ENCODE peak calls at places on chromosomes 11 and 22, in five cellular contexts. F is CD4-positive, alpha-beta memory T cell; S is right lobe of liver; X is WERI-Rb-1; I is AG09309. U is an unnamed sample.

GRCh38 chr11:118658372-118659313 is 20.8 kb downstream of the TREH start:
- DNase-seq in S (no peak), X (no peak), F (no peak), I (no peak), U (no peak)

GRCh38 chr22:37235897-37236607 is 8.0 kb downstream of the RAC2 start:
- DNase-seq in I (no peak), S (no peak), F (no peak), X (no peak), U (no peak)

GRCh38 chr11:7694953-7695271 is 11.4 kb downstream of the OVCH2 start:
- DNase-seq in S (no peak), I (no peak), F (no peak), X (no peak), U (no peak)

GRCh38 chr22:18998998-18999397 is 62.9 kb upstream of the PRODH start:
- DNase-seq in S (no peak), X (no peak), F (no peak), I (no peak), U (no peak)

GRCh38 chr11:30917859-30918478 is 331.8 kb upstream of the MPPED2 start:
- DNase-seq in X (peak), F (no peak), S (no peak), I (no peak), U (no peak)

GRCh38 chr11:110130642-110131238 is 37.5 kb downstream of the ZC3H12C start:
- DNase-seq in X (no peak), I (no peak), S (no peak), F (no peak), U (peak)

GRCh38 chr11:71101606-71102005 is 150.8 kb downstream of the SHANK2 start:
- DNase-seq in X (no peak), I (no peak), S (no peak), F (no peak), U (no peak)

GRCh38 chr11:106625566-106625965 is 392.7 kb downstream of the GUCY1A2 start:
- DNase-seq in I (no peak), F (no peak), X (no peak), S (no peak), U (no peak)

GRCh38 chr11:65571940-65572339 is 398 bp upstream of the FAM89B start:
- DNase-seq in X (peak), I (no peak), S (no peak), F (no peak), U (no peak)

GRCh38 chr11:44564198-44564597 is 1.3 kb upstream of the CD82 start:
- DNase-seq in S (peak), I (no peak), F (no peak), X (no peak), U (no peak)

GRCh38 chr11:70212227-70212811 is 9.2 kb downstream of the FADD start:
- DNase-seq in X (no peak), I (no peak), S (no peak), F (no peak), U (no peak)

GRCh38 chr11:45079943-45080719 is 66.3 kb upstream of the PRDM11 start:
- DNase-seq in X (peak), F (peak), I (no peak), S (no peak), U (no peak)

GRCh38 chr11:45880772-45881570 is 4.5 kb upstream of the MAPK8IP1 start:
- DNase-seq in X (no peak), F (no peak), S (no peak), I (no peak), U (no peak)

GRCh38 chr22:29219881-29220670 is 14.4 kb downstream of the EMID1 start:
- DNase-seq in S (no peak), I (no peak), X (no peak), F (no peak), U (no peak)

GRCh38 chr11:43554148-43554473 is 126.4 kb upstream of the HSD17B12 start:
- DNase-seq in X (no peak), S (no peak), I (no peak), F (no peak), U (no peak)

GRCh38 chr22:32480238-32480637 is 5.6 kb downstream of the FBXO7 start:
- DNase-seq in S (no peak), F (no peak), X (no peak), I (no peak), U (no peak)

GRCh38 chr22:27108425-27109114 is 451.2 kb downstream of the MIAT start:
- DNase-seq in X (peak), I (no peak), F (no peak), S (no peak), U (no peak)

GRCh38 chr11:94550513-94550912 is 6.8 kb downstream of the FUT4 start:
- DNase-seq in X (no peak), I (no peak), S (no peak), F (no peak), U (no peak)

GRCh38 chr22:27534720-27535125 is 266.8 kb downstream of the MN1 start:
- DNase-seq in S (no peak), F (no peak), I (peak), X (no peak), U (no peak)

GRCh38 chr11:13210424-13210823 is 67.2 kb upstream of the BMAL1 start:
- DNase-seq in S (peak), F (no peak), I (peak), X (peak), U (no peak)

GRCh38 chr11:1855886-1856265 is 3.0 kb downstream of the LSP1 start:
- DNase-seq in F (no peak), I (no peak), X (no peak), S (no peak), U (no peak)

GRCh38 chr11:76632492-76632891 is 38.1 kb downstream of the LRRC32 start:
- DNase-seq in X (no peak), S (no peak), F (no peak), I (no peak), U (no peak)

GRCh38 chr11:115787302-115787701 is 283.1 kb upstream of the CADM1 start:
- DNase-seq in I (no peak), S (no peak), F (no peak), X (no peak), U (no peak)

GRCh38 chr22:19773470-19774040 is 13.0 kb downstream of the TBX1 start:
- DNase-seq in F (no peak), S (no peak), X (no peak), I (no peak), U (no peak)

GRCh38 chr11:71210861-71211260 is 41.5 kb downstream of the SHANK2 start:
- DNase-seq in I (no peak), S (peak), F (no peak), X (no peak), U (no peak)

GRCh38 chr11:46914363-46914762 is 4.0 kb downstream of the LRP4 start:
- DNase-seq in F (no peak), S (no peak), I (no peak), X (peak), U (no peak)

GRCh38 chr11:134499990-134500389 is 87.9 kb upstream of the B3GAT1 start:
- DNase-seq in X (no peak), S (no peak), F (no peak), I (no peak), U (no peak)

GRCh38 chr11:20131744-20132666 is 28.3 kb downstream of the DBX1 start:
- DNase-seq in F (no peak), X (peak), S (peak), I (no peak), U (peak)

GRCh38 chr11:91926967-91927366 is 297.7 kb upstream of the FAT3 start:
- DNase-seq in X (no peak), F (no peak), I (no peak), S (no peak), U (no peak)

GRCh38 chr11:27397619-27398412 is 34.8 kb upstream of the CCDC34 start:
- DNase-seq in X (peak), I (no peak), S (no peak), F (no peak), U (no peak)

GRCh38 chr11:65182258-65183170 is 786 bp downstream of the CAPN1 start:
- DNase-seq in X (peak), S (peak), F (peak), I (no peak), U (no peak)

GRCh38 chr11:12746593-12747097 is 72.4 kb downstream of the TEAD1 start:
- DNase-seq in S (no peak), X (no peak), F (no peak), I (no peak), U (no peak)

GRCh38 chr22:19046719-19047609 is 75.2 kb downstream of the DGCR2 start:
- DNase-seq in I (no peak), S (peak), F (no peak), X (no peak), U (no peak)

GRCh38 chr11:12272821-12273617 is 104.4 kb upstream of the PARVA start:
- DNase-seq in I (no peak), F (no peak), X (no peak), S (no peak), U (no peak)

GRCh38 chr11:12841946-12842630 is 167.0 kb upstream of the RASSF10 start:
- DNase-seq in I (peak), S (no peak), F (no peak), X (peak), U (no peak)

GRCh38 chr22:41801147-41801819 is 804 bp downstream of the CCDC134 start:
- DNase-seq in F (no peak), S (no peak), I (no peak), X (no peak), U (no peak)

GRCh38 chr11:3221408-3222002 is 2.9 kb upstream of the MRGPRG start:
- DNase-seq in F (no peak), S (peak), I (no peak), X (no peak), U (no peak)

GRCh38 chr11:16171882-16172281 is 184.5 kb downstream of the SOX6 start:
- DNase-seq in F (no peak), S (no peak), X (no peak), I (no peak), U (no peak)

GRCh38 chr22:39946571-39947407 is 13.4 kb upstream of the TMA7B start:
- DNase-seq in X (no peak), F (no peak), S (no peak), I (no peak), U (no peak)

DNA sequence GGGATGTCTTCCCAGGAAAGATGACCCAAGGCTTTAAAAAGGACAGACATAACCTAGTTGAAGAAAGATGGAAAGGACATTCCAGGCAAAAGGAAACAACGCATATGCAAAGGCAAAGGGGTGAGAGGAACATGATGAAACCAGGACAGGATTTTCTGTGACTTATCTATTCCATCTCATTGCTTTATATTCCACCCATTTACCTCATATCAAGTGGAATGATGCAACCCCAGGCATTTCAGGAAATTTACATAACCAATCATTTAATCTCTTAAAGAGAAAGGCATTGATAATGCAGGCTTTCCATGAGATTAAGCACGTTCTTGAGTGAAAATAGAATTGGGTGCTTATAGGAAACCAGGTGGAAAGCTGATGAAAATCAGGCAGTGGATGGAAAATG is 13.0 kb downstream of the FZD4 start:
- DNase-seq in S (no peak), F (no peak), I (no peak), X (no peak), U (no peak)
- H3K4me3 ChIP-seq in S (no peak), F (no peak), I (no peak), X (no peak), U (no peak)

GRCh38 chr11:802693-803466 is 2.2 kb downstream of the PIDD1 start:
- DNase-seq in S (no peak), F (no peak), X (no peak), I (no peak), U (no peak)
- H3K4me3 ChIP-seq in S (no peak), F (no peak), X (no peak), I (no peak), U (no peak)

DNA sequence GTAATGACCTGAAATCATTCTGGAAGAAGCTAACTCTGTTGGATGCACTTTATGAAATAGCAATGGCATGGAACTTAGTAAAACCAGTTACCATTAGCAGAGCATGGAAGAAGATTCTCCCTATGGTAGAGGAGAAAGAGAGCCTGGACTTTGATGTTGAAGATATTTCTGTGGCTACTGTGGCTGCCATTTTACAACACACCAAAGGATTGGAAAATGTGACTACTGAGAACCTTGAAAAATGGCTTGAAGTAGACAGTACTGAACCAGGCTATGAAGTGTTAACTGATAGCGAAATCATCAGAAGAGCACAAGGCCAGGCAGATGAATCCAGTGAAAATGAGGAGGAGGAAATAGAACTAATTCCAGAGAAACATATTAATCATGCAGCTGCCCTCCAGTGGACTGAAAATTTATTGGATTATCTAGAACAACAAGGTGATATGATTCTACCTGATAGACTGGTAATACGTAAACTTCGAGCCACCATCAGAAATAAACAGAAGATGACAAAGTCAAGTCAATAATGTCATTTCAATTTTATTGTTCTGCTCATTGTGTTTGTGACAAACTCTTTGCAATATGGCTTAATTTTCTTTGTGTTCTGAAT is 2.0 kb downstream of the JRKL start:
- DNase-seq in I (no peak), X (no peak), F (no peak), S (no peak), U (no peak)
- H3K4me3 ChIP-seq in I (no peak), X (no peak), F (no peak), S (no peak), U (no peak)

GRCh38 chr11:60761436-60762190 is 4.9 kb downstream of the MS4A15 start:
- DNase-seq in I (no peak), X (no peak), S (no peak), F (no peak), U (no peak)

GRCh38 chr11:60764879-60765278 is 8.2 kb downstream of the MS4A15 start:
- DNase-seq in S (no peak), X (no peak), I (no peak), F (no peak), U (no peak)

GRCh38 chr11:60765355-60765754 is 8.7 kb downstream of the MS4A15 start:
- DNase-seq in S (no peak), I (no peak), F (no peak), X (no peak), U (no peak)

GRCh38 chr11:60763692-60764369 is 7.2 kb downstream of the MS4A15 start:
- DNase-seq in I (no peak), X (no peak), S (no peak), F (no peak), U (no peak)

DNA sequence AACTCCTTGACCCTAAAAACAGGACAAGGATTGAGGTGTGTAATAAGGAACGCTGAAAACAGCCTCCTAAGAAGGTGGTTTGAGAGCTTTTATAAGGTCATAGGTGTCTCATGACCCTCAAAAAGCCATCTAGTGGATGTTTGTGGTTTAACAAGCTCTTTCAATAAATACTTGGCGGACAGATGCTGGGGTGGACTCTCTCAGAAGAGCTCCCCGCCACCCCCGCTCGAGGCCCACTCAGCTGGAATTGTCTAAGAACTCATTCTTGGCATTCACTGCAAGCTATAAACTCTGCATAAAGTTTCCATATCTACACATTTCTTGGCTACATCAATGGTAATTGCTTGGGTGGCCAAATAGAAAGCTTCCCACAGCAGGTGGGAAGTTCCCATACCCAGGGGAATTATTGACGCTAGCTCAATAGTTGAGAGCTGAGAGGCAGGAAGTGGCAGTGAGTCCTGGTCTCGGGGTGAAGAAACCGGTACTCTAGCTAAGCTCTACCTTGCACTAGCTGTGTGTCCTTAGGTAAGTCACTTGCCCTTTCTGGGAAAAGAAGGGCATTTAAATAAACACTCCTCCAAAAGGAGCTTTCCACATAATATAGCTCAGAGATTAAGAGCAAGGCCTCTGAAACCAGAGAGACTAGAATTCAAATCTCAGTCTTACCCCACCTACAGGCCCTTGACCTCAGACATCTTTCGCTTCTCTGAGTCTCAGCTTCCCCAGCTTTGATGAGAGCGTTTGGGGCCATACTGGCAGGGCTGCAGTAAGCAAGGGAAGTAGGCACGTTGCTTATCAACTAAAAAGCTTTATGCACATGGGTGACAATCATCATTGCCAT is 6.4 kb downstream of the MS4A15 start:
- DNase-seq in I (no peak), S (no peak), F (no peak), X (no peak), U (no peak)
- H3K4me3 ChIP-seq in I (no peak), S (no peak), F (no peak), X (no peak), U (no peak)